ENCODE peak calls at places on chromosomes 13 and 19, in four cellular contexts. T is adrenal gland, L is GM23248, H is fibroblast of lung. O is an unnamed sample.
A peak's percentile ranks its signal among the peaks of the same experiment; 100 is the strongest.

GRCh38 chr19:21434967-21435544 is 38.1 kb downstream of the ZNF493 start:
- DNase-seq in H (no peak), L (no peak), T (no peak), O (no peak)

GRCh38 chr13:51243227-51243626 is 21.0 kb downstream of the FAM124A start:
- DNase-seq in L (no peak), H (no peak), T (no peak), O (no peak)

GRCh38 chr13:87123987-87124784 is 547.0 kb upstream of the SLITRK5 start:
- DNase-seq in H (peak; percentile 100), L (peak; percentile 98), T (no peak), O (peak; percentile 100)

GRCh38 chr13:35732565-35732964 is 256.1 kb upstream of the MAB21L1 start:
- DNase-seq in T (no peak), H (no peak), L (no peak), O (no peak)

GRCh38 chr19:17309962-17310461 is 649 bp downstream of the DDA1 start:
- DNase-seq in T (no peak), H (no peak), L (peak; percentile 38), O (no peak)

GRCh38 chr19:51339313-51339686 is 2.6 kb downstream of the VSIG10L start:
- DNase-seq in H (no peak), L (no peak), T (no peak), O (no peak)

GRCh38 chr19:3413796-3414327 is 47.5 kb downstream of the NFIC start:
- DNase-seq in H (no peak), T (no peak), L (peak; percentile 32), O (no peak)

GRCh38 chr13:27621116-27621365 is 651 bp upstream of the POLR1D start:
- DNase-seq in T (no peak), H (no peak), L (no peak), O (no peak)

GRCh38 chr19:11587973-11588631 is 9.2 kb upstream of the ZNF627 start:
- DNase-seq in H (no peak), L (no peak), T (no peak), O (no peak)

GRCh38 chr19:6232567-6232966 is 47.2 kb downstream of the MLLT1 start:
- DNase-seq in H (peak; percentile 67), T (no peak), L (peak; percentile 94), O (peak; percentile 71)

GRCh38 chr13:73844986-73845385 is 289.2 kb downstream of the KLF12 start:
- DNase-seq in L (peak; percentile 13), H (peak; percentile 87), T (no peak), O (no peak)

GRCh38 chr19:13103961-13104847 is 1.5 kb upstream of the LYL1 start:
- DNase-seq in L (peak; percentile 52), T (peak; percentile 57), H (no peak), O (no peak)

GRCh38 chr19:14434157-14434501 is 1.0 kb downstream of the PKN1 start:
- DNase-seq in H (no peak), L (peak; percentile 43), T (no peak), O (no peak)

GRCh38 chr19:35959040-35959967 is 23.1 kb downstream of the LRFN3 start:
- DNase-seq in L (peak; percentile 68), H (no peak), T (no peak), O (no peak)

GRCh38 chr13:76512676-76513277 is 373.4 kb downstream of the KCTD12 start:
- DNase-seq in T (no peak), H (peak; percentile 97), L (peak; percentile 68), O (peak; percentile 87)

GRCh38 chr13:72141845-72142470 is 275.0 kb upstream of the DACH1 start:
- DNase-seq in L (no peak), H (peak; percentile 76), T (peak; percentile 33), O (peak; percentile 44)

GRCh38 chr19:16319466-16319865 is 5.2 kb upstream of the KLF2 start:
- DNase-seq in H (peak; percentile 62), T (no peak), L (peak; percentile 45), O (peak; percentile 34)

GRCh38 chr19:17420267-17420924 is 549 bp downstream of the MVB12A start:
- DNase-seq in H (no peak), L (peak; percentile 50), T (peak; percentile 68), O (no peak)

GRCh38 chr19:22335716-22336115 is 49.5 kb downstream of the ZNF729 start:
- DNase-seq in L (no peak), T (no peak), H (no peak), O (no peak)

GRCh38 chr19:51071006-51071405 is 6.1 kb upstream of the KLK13 start:
- DNase-seq in H (no peak), T (no peak), L (no peak), O (no peak)

GRCh38 chr13:102443234-102443633 is 41.4 kb upstream of the FGF14 start:
- DNase-seq in L (no peak), T (no peak), H (no peak), O (no peak)

GRCh38 chr19:13839938-13840750 is 36.8 kb upstream of the NANOS3 start:
- DNase-seq in L (peak; percentile 94), T (peak; percentile 50), H (no peak), O (no peak)

GRCh38 chr13:60163525-60164471 is at the start of gene DIAPH3:
- DNase-seq in T (peak; percentile 97), L (peak; percentile 99), H (peak; percentile 96), O (peak; percentile 80)

GRCh38 chr19:51552996-51553725 is 17.9 kb upstream of the ZNF175 start:
- DNase-seq in L (peak; percentile 76), H (peak; percentile 33), T (peak; percentile 78), O (no peak)

GRCh38 chr19:1533510-1534150 is 9.8 kb downstream of the PLK5 start:
- DNase-seq in H (no peak), T (no peak), L (no peak), O (no peak)

GRCh38 chr19:19627716-19628498 is at the start of gene LPAR2:
- DNase-seq in T (no peak), L (peak; percentile 36), H (no peak), O (no peak)

GRCh38 chr13:102933076-102933922 is 87.5 kb downstream of the ERCC5 start:
- DNase-seq in H (no peak), L (no peak), T (no peak), O (no peak)

GRCh38 chr13:94249512-94249911 is 230.0 kb downstream of the DCT start:
- DNase-seq in H (peak; percentile 63), L (peak; percentile 78), T (no peak), O (peak; percentile 83)

GRCh38 chr19:16075430-16076153 is 703 bp upstream of the TPM4 start:
- DNase-seq in T (no peak), H (peak; percentile 61), L (no peak), O (no peak)

GRCh38 chr13:101283782-101284181 is 132.5 kb downstream of the NALCN start:
- DNase-seq in L (no peak), T (no peak), H (no peak), O (no peak)

GRCh38 chr13:40070357-40070756 is 414.9 kb downstream of the COG6 start:
- DNase-seq in H (no peak), T (no peak), L (no peak), O (no peak)

GRCh38 chr19:10816691-10817090 is 19.3 kb downstream of the TMED1 start:
- DNase-seq in T (no peak), H (no peak), L (no peak), O (no peak)

GRCh38 chr13:96036515-96036914 is 16.7 kb downstream of the UGGT2 start:
- DNase-seq in T (no peak), H (no peak), L (no peak), O (no peak)

GRCh38 chr13:96044238-96044637 is 9.0 kb downstream of the UGGT2 start:
- DNase-seq in H (no peak), T (no peak), L (no peak), O (no peak)

GRCh38 chr13:96041326-96042092 is 11.7 kb downstream of the UGGT2 start:
- DNase-seq in L (no peak), T (no peak), H (no peak), O (no peak)
- H3K4me3 ChIP-seq in L (no peak overlapping the region), T (no peak overlapping the region), H (no peak overlapping the region), O (no peak overlapping the region)

DNA sequence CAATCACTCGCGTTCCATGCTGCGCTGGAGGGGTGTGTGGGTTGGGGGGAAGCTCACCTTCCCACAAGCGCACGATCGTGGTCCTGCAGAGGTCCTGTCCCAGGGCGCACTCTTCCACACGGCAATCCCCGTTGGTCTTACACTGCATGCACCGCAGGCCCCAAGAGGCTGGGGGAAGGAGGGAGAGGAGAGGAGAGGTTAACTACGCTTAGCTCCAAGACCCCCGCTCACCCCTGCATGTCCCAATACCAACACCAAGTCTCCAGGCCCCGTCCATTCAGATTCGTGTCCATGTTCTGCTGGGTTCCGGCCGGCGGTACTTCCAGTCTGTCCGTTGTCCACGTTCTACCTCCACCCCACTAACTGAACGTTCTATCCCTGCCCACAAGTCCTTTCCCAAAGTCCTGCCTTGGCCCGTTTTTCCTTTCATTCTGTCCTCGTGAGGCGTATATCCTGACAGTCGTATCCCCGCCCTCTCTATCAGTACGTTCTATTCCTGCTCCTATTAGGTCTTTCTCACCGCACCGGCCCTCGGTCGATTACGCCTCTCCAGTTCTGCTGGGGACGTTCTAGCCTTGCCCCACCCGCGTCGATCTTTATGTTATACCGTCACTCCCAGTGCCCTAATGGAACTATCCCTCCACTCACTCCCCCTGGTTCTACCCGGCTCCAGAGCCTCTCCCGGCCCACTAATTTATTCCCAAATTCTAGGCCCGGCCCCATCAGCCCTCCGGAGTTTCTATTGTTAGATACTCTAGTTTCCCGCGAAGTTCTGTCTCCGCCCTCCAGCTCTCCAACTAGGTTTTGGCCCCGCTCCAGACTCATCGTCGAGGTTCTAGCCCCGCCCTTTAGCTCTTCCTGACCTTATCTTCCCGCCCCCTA is 2.2 kb downstream of the PLAUR start:
- DNase-seq in L (no peak), H (no peak), T (peak; percentile 57), O (no peak)
- H3K4me3 ChIP-seq in L (peak overlapping the region; percentile 70), H (peak overlapping the region; percentile 69), T (no peak overlapping the region), O (peak overlapping the region; percentile 57)

DNA sequence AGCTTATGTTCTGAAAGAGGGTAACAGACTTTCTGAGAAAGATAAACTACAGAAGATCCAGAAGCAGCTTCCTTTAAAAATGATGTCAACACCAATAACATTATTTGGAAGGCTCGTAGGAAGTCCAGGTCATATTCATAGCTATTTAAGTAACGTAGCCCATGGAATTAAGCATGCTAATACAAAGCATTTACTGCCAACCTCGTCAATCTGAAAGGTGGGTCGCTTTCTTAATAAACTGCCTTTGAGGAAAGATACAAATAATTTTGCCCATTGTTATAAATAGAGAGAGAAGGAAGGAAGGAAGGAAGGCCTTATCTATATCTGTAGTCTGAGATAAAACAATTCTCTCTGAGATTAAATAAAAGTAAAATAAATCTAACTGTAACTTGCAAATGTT is 80.3 kb downstream of the STARD13 start:
- DNase-seq in L (no peak), T (no peak), H (no peak), O (no peak)
- H3K4me3 ChIP-seq in L (no peak overlapping the region), T (no peak overlapping the region), H (no peak overlapping the region), O (peak overlapping the region; percentile 38)

GRCh38 chr13:114128624-114129522 is 3.5 kb downstream of the RASA3 start:
- DNase-seq in H (peak; percentile 85), L (peak; percentile 98), T (peak; percentile 51), O (peak; percentile 80)
- H3K4me3 ChIP-seq in H (peak overlapping the region; percentile 24), L (peak overlapping the region; percentile 93), T (no peak overlapping the region), O (peak overlapping the region; percentile 10)

GRCh38 chr13:67392014-67392413 is 161.9 kb upstream of the PCDH9 start:
- DNase-seq in H (no peak), L (no peak), T (no peak), O (no peak)
- H3K4me3 ChIP-seq in H (no peak overlapping the region), L (no peak overlapping the region), T (no peak overlapping the region), O (no peak overlapping the region)